ENCODE peak calls at places on chromosomes 5 and 9, in ten cellular contexts. D is prostate gland, G is adrenal gland, E is A549, P is IMR-90, U is tibial nerve, S is Peyer's patch, R is ovary, Q is heart left ventricle, Y is transverse colon. J is an unnamed sample.

GRCh38 chr5:92616085-92616484 is 964.9 kb downstream of the NR2F1-AS1 start:
- DNase-seq in Q (no peak), R (no peak), Y (no peak), P (no peak), E (no peak), G (no peak), D (no peak), U (no peak), S (no peak), J (no peak)

GRCh38 chr5:57595530-57596098 is 113.0 kb upstream of the ACTBL2 start:
- DNase-seq in E (no peak), U (no peak), G (no peak), D (no peak), S (no peak), R (no peak), Y (no peak), P (no peak), Q (no peak), J (no peak)

GRCh38 chr5:134252671-134253070 is 26.8 kb upstream of the PPP2CA start:
- DNase-seq in S (no peak), U (no peak), D (no peak), P (peak), Y (no peak), E (peak), R (no peak), G (no peak), Q (no peak), J (no peak)

GRCh38 chr5:168428552-168428951 is 57.7 kb upstream of the RARS1 start:
- DNase-seq in Y (no peak), P (no peak), G (no peak), Q (no peak), D (no peak), E (no peak), U (no peak), R (no peak), S (no peak), J (no peak)

GRCh38 chr9:106929471-106930198 is 66.7 kb downstream of the ZNF462 start:
- DNase-seq in D (no peak), E (no peak), P (peak), R (no peak), Y (no peak), G (no peak), Q (peak), S (no peak), U (no peak), J (no peak)

GRCh38 chr9:88968799-88969198 is 22.5 kb upstream of the S1PR3 start:
- DNase-seq in Y (no peak), U (no peak), Q (no peak), R (no peak), E (no peak), P (no peak), S (no peak), G (no peak), D (no peak), J (no peak)

GRCh38 chr9:79013715-79014610 is 557.8 kb upstream of the TLE4 start:
- DNase-seq in R (no peak), U (no peak), D (no peak), Y (no peak), Q (no peak), G (no peak), P (peak), S (no peak), E (no peak), J (no peak)

GRCh38 chr9:122113574-122113973 is 20.5 kb upstream of the TTLL11 start:
- DNase-seq in Y (no peak), Q (no peak), G (no peak), D (no peak), E (no peak), U (no peak), R (no peak), P (no peak), S (no peak), J (no peak)

GRCh38 chr9:125589287-125589686 is 117.7 kb downstream of the MAPKAP1 start:
- DNase-seq in P (no peak), S (no peak), R (no peak), Y (no peak), E (no peak), D (no peak), G (no peak), U (no peak), Q (no peak), J (no peak)

GRCh38 chr5:79243224-79243623 is 7.3 kb downstream of the JMY start:
- DNase-seq in D (no peak), G (no peak), R (no peak), E (no peak), Y (no peak), Q (no peak), U (no peak), S (no peak), P (no peak), J (no peak)

GRCh38 chr9:80968611-80969010 is 720.7 kb downstream of the TLE1 start:
- DNase-seq in S (no peak), E (no peak), G (no peak), U (no peak), Y (no peak), D (no peak), P (peak), R (no peak), Q (no peak), J (no peak)

GRCh38 chr5:139835656-139836055 is 40.0 kb downstream of the PSD2 start:
- DNase-seq in P (no peak), D (no peak), S (no peak), R (no peak), Q (no peak), E (no peak), U (no peak), G (no peak), Y (no peak), J (no peak)

GRCh38 chr5:168023190-168023589 is 268.3 kb upstream of the WWC1 start:
- DNase-seq in G (no peak), P (no peak), S (no peak), U (peak), Y (peak), Q (peak), D (peak), E (no peak), R (no peak), J (no peak)

GRCh38 chr9:136663311-136663679 is 579 bp downstream of the EGFL7 start:
- DNase-seq in R (no peak), Y (no peak), P (no peak), D (no peak), S (no peak), G (no peak), Q (no peak), E (no peak), U (no peak), J (peak)

GRCh38 chr9:121557581-121558422 is 58.2 kb upstream of the GGTA1 start:
- DNase-seq in G (peak), Y (peak), D (peak), E (peak), U (no peak), P (peak), S (peak), R (peak), Q (peak), J (no peak)

GRCh38 chr5:37886207-37886905 is 46.5 kb upstream of the GDNF start:
- DNase-seq in Q (no peak), R (peak), Y (no peak), D (no peak), P (no peak), G (no peak), U (no peak), E (no peak), S (no peak), J (no peak)

GRCh38 chr5:110616009-110616408 is 110.5 kb downstream of the TMEM232 start:
- DNase-seq in R (no peak), P (no peak), Q (no peak), U (no peak), G (no peak), S (no peak), D (no peak), Y (no peak), E (no peak), J (no peak)

GRCh38 chr5:111227805-111228204 is 3.6 kb downstream of the CAMK4 start:
- DNase-seq in D (no peak), S (peak), E (no peak), U (no peak), P (peak), Q (no peak), G (no peak), R (no peak), Y (peak), J (no peak)

GRCh38 chr9:109110326-109111014 is 9.3 kb downstream of the TMEM245 start:
- DNase-seq in P (peak), R (no peak), D (no peak), E (peak), S (no peak), Q (no peak), U (no peak), G (no peak), Y (no peak), J (peak)

GRCh38 chr5:170721681-170722080 is 61.8 kb upstream of the GABRP start:
- DNase-seq in D (no peak), R (no peak), U (no peak), E (no peak), G (no peak), Y (no peak), S (no peak), P (no peak), Q (no peak), J (no peak)

GRCh38 chr5:109479260-109479860 is 69.6 kb upstream of the PJA2 start:
- DNase-seq in Y (no peak), R (no peak), G (no peak), P (peak), S (no peak), Q (no peak), E (peak), U (no peak), D (no peak), J (peak)

GRCh38 chr9:88418715-88419540 is 30.7 kb downstream of the SPIN1 start:
- DNase-seq in P (no peak), Q (no peak), E (peak), R (no peak), G (no peak), U (no peak), Y (no peak), S (no peak), D (no peak), J (no peak)

GRCh38 chr9:6973762-6974161 is 216.0 kb downstream of the KDM4C start:
- DNase-seq in P (peak), S (no peak), R (no peak), G (no peak), U (no peak), Y (no peak), Q (no peak), E (no peak), D (no peak), J (no peak)

DNA sequence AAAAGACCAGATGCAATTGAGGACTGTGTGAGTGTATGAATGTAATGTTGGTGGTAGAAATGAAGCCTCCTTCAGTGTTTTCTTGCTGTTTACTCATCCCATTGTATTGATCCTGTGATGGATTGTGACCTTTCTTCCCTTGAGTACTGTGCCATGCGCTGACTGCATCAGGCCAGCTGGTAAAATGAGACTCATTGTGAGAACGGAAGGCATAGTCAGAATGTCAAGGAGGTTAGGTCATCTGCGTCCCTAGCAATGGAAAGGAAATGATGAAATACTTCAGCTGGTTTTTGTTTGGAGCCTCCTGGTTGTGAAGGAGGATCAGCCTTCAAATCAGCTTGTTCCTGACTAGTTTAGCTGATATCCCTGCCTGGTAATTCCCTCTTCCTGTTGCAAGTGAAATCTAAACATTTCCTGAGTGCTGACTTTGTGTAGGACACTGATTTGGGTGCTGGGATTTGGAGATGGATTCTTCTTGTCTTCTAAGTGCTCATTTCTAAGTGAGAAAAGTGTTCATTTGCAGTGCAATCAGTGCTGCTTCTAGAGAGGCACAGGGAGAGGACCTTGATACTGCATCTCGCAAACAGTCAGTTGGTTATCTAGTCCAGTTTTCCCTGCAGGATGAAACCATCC is 35.5 kb downstream of the TNFSF8 start:
- DNase-seq in R (no peak), U (no peak), Q (no peak), E (peak), G (peak), P (peak), D (no peak), Y (no peak), S (no peak), J (no peak)
- TF ChIP-seq POLR2A in R (no peak), U (no peak), Q (no peak), E (no peak), G (no peak), P (no peak), D (no peak), Y (no peak), S (no peak), J (no peak)

DNA sequence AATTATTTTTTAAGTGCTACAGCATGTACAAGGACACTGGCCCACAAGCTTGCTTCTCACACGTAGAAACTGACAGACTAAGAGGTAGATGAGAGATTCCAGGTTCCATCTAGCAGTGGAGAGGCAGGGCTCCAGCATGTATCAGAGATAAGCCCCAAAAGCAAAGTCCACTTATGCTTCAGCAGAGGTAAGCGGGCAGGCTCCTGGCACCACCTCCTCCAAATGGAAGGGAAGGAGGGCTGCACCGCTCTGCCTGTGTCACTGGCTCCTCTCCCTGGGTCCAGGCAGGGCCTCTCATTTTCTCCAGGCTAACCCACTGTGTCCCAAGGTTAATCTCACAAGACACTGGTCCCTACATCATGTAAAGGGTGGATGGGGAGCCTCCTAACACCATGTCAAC is 15.9 kb downstream of the GRHPR start:
- DNase-seq in P (no peak), G (no peak), D (no peak), Y (no peak), Q (no peak), R (no peak), U (no peak), E (no peak), S (no peak), J (no peak)
- TF ChIP-seq POLR2A in P (no peak), G (no peak), D (no peak), Y (no peak), Q (no peak), R (no peak), U (no peak), E (no peak), S (no peak), J (no peak)

DNA sequence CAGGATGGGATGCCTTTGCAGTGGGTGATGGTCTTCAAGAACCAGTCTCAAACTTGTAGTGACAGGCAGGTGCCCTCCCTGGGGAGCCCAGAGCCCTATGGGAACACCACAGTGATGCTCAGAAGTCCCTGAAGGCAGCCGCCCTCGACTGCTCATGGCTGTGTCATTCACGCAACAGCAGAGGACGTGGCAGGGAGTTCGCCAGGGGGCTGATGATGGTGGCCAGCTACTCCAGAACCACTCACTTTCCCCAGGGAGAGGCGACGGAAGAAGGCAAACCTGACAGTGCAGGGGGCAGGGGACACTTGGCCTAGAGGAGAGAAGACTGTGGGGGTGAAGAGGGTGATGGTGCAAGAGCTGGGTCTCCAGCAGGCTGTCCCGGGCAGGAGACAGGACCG is 4.0 kb downstream of the IL13 start:
- DNase-seq in S (no peak), P (no peak), Q (no peak), D (no peak), R (no peak), E (no peak), Y (no peak), G (no peak), U (no peak), J (no peak)
- TF ChIP-seq POLR2A in S (no peak), P (no peak), Q (no peak), D (no peak), R (no peak), E (no peak), Y (no peak), G (no peak), U (no peak), J (no peak)

GRCh38 chr9:135490166-135490870 is 10.2 kb upstream of the MRPS2 start:
- DNase-seq in R (no peak), G (no peak), Y (no peak), D (no peak), E (no peak), U (no peak), P (no peak), Q (no peak), S (no peak), J (no peak)

GRCh38 chr9:135490980-135491444 is 9.5 kb upstream of the MRPS2 start:
- DNase-seq in Q (no peak), E (no peak), S (no peak), R (no peak), P (no peak), Y (no peak), D (no peak), U (no peak), G (no peak), J (no peak)

GRCh38 chr9:135488013-135488330 is 8.4 kb downstream of the PPP1R26 start:
- DNase-seq in R (no peak), Y (no peak), G (no peak), Q (no peak), U (no peak), P (no peak), S (no peak), E (no peak), D (no peak), J (no peak)

GRCh38 chr9:135488527-135488926 is 8.9 kb downstream of the PPP1R26 start:
- DNase-seq in Y (no peak), R (no peak), P (no peak), Q (no peak), E (no peak), U (no peak), S (no peak), G (no peak), D (no peak), J (no peak)

GRCh38 chr9:135489188-135489918 is 9.8 kb downstream of the PPP1R26 start:
- DNase-seq in P (no peak), D (no peak), Q (no peak), S (no peak), Y (no peak), U (no peak), G (no peak), E (no peak), R (no peak), J (no peak)
- TF ChIP-seq POLR2A in P (no peak), D (no peak), Q (no peak), S (no peak), Y (no peak), U (no peak), G (no peak), E (no peak), R (no peak), J (no peak)

GRCh38 chr5:127872494-127872893 is 169.3 kb downstream of the CCDC192 start:
- DNase-seq in Y (no peak), S (no peak), D (no peak), R (no peak), P (no peak), E (no peak), Q (no peak), G (no peak), U (no peak), J (no peak)
- TF ChIP-seq POLR2A in Y (no peak), S (no peak), D (no peak), R (no peak), P (no peak), E (no peak), Q (no peak), G (no peak), U (no peak), J (no peak)

GRCh38 chr5:55226027-55226933 is 835 bp downstream of the MCIDAS start:
- DNase-seq in Y (peak), S (peak), U (no peak), P (peak), E (peak), D (peak), R (peak), G (peak), Q (no peak), J (peak)
- TF ChIP-seq POLR2A in Y (no peak), S (no peak), U (no peak), P (no peak), E (peak), D (no peak), R (no peak), G (no peak), Q (no peak), J (no peak)

DNA sequence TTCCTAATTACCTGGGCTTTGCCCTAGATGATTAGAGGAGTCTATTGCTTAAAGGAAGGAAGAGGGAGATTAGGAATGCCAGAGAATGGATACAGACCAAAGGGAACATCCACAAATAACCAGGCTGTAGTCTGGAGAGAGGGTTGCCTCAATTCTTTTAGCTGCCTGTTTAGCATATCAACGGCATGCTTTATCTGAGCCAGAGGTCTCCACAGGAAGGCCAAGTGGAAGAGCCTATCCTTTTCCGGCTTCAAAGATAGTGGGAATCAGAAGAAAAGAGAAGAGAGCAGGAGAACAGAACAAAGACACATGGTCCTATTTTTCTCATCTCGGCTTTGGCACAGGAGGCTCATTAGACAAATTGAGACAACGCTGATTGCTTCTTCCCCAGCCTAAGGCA is 142.4 kb downstream of the NMUR2 start:
- DNase-seq in E (no peak), Y (no peak), R (no peak), G (no peak), S (no peak), U (no peak), Q (no peak), D (no peak), P (no peak), J (no peak)
- TF ChIP-seq POLR2A in E (no peak), Y (no peak), R (no peak), G (no peak), S (no peak), U (no peak), Q (no peak), D (no peak), P (no peak), J (no peak)